ENCODE peak calls at places on chromosome 10, in nine cellular contexts. X, C, P, M, B, E, W, V and I are unnamed samples.
A peak's percentile ranks its signal among the peaks of the same experiment; 100 is the strongest.

GRCh38 chr10:34236927-34237326 is 578.2 kb downstream of the PARD3 start:
- DNase-seq in X (no peak), C (no peak), P (peak; percentile 48), M (no peak), B (peak; percentile 53), E (no peak), W (no peak), V (no peak), I (no peak)

GRCh38 chr10:80477813-80478212 is 23.7 kb downstream of the TSPAN14 start:
- DNase-seq in X (no peak), C (no peak), P (peak; percentile 89), M (peak; percentile 71), B (peak; percentile 92), E (no peak), W (no peak), V (peak; percentile 86), I (no peak)

GRCh38 chr10:51468424-51468823 is 231.0 kb downstream of the CSTF2T start:
- DNase-seq in X (no peak), C (no peak), P (no peak), M (peak; percentile 9), B (no peak), E (no peak), W (no peak), V (no peak), I (no peak)

GRCh38 chr10:92452313-92452712 is 121.6 kb downstream of the IDE start:
- DNase-seq in X (no peak), C (no peak), P (no peak), M (no peak), B (no peak), E (no peak), W (no peak), V (no peak), I (no peak)

GRCh38 chr10:51918921-51919325 is 219.5 kb upstream of the CSTF2T start:
- DNase-seq in X (no peak), C (no peak), P (no peak), M (no peak), B (no peak), E (no peak), W (no peak), V (no peak), I (peak; percentile 17)

GRCh38 chr10:102468683-102469082 is 17.3 kb upstream of the C10orf95 start:
- DNase-seq in X (no peak), C (peak; percentile 23), P (peak; percentile 61), M (peak; percentile 76), B (no peak), E (no peak), W (no peak), V (no peak), I (no peak)

GRCh38 chr10:86693721-86694369 is 25.5 kb downstream of the LDB3 start:
- DNase-seq in X (peak; percentile 55), C (no peak), P (peak; percentile 64), M (peak; percentile 70), B (peak; percentile 61), E (no peak), W (peak; percentile 77), V (peak; percentile 43), I (peak; percentile 69)

GRCh38 chr10:106224676-106225075 is 939.8 kb downstream of the SORCS1 start:
- DNase-seq in X (no peak), C (no peak), P (no peak), M (no peak), B (no peak), E (no peak), W (no peak), V (no peak), I (no peak)

GRCh38 chr10:13743963-13744362 is 157.2 kb downstream of the PRPF18 start:
- DNase-seq in X (no peak), C (no peak), P (no peak), M (no peak), B (no peak), E (no peak), W (no peak), V (no peak), I (no peak)

GRCh38 chr10:6782378-6782777 is 202.3 kb upstream of the PRKCQ start:
- DNase-seq in X (no peak), C (no peak), P (no peak), M (no peak), B (no peak), E (no peak), W (no peak), V (no peak), I (no peak)
- TF ChIP-seq CTCF in X (no peak), C (no peak), P (no peak), M (no peak), B (no peak), E (no peak), W (no peak), V (no peak), I (no peak)

DNA sequence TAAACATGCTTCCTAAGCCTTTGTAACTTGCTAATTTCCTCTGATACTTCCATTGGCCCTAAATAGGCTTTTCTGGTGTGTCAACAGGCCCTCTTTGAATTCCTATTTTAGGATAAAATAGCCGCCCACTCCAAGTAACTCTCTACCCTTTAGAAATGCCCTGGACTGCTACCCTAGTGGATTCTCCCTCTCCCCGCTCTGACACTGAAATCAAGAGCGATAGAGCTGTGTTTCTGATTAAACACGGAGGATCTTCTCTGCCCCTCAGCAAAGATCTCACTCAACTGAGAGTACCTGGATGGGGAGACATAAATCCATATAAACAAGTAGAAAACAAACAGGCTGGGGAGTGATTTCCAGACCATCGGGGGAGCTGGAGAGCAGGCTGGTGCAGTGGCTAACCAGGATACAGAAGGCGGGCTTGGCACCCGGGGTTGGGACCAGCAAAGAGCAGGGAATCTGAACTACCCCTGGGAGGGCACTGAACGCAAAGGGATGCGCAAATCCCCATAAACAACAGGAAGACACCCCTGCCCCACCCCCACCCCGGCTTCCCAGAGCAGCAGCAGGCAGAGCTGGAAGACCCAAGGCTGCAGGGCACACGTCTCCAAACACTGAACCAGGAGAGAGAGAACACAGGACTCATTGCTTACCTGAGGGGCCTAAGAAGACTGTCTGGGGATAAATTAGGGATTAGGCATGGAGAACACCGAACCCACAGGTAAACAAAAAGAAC is 2.5 kb downstream of the ASB13 start:
- DNase-seq in X (no peak), C (no peak), P (no peak), M (no peak), B (no peak), E (no peak), W (no peak), V (no peak), I (no peak)
- TF ChIP-seq CTCF in X (no peak), C (no peak), P (peak; percentile 10), M (no peak), B (peak; percentile 12), E (no peak), W (no peak), V (no peak), I (no peak)

DNA sequence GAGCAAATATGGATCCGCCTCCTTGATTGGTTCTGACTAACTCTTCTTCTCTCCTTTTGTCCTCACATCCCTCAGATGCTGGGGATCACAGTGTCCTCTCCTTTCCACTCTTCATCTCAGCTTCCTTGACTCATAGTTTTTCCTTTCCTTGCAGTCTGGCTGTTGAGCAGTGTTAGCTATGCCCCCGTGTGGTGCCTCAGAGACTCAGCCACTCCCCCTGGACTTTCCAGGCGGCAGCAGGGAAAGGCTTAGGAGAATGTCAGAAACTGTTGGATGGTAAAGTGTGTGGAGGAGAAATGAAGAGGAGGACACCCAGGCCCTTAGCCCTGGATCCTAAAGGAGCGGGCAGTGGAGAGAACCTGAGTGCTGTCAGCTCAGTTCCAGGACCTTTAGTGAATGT is 267.5 kb downstream of the CELF2 start:
- DNase-seq in X (no peak), C (no peak), P (no peak), M (no peak), B (no peak), E (no peak), W (peak; percentile 11), V (peak; percentile 4), I (no peak)
- TF ChIP-seq CTCF in X (no peak), C (peak; percentile 12), P (no peak), M (peak; percentile 4), B (no peak), E (no peak), W (no peak), V (no peak), I (no peak)

GRCh38 chr10:110208614-110209398 is 1.4 kb downstream of the MXI1 start:
- DNase-seq in X (no peak), C (no peak), P (peak; percentile 46), M (peak; percentile 47), B (peak; percentile 60), E (peak; percentile 21), W (no peak), V (peak; percentile 45), I (no peak)
- TF ChIP-seq CTCF in X (no peak), C (peak; percentile 5), P (peak; percentile 28), M (peak; percentile 21), B (peak; percentile 32), E (no peak), W (no peak), V (peak; percentile 22), I (no peak)

GRCh38 chr10:78327778-78328591 is 294.3 kb downstream of the RPS24 start:
- DNase-seq in X (no peak), C (no peak), P (no peak), M (no peak), B (no peak), E (no peak), W (no peak), V (no peak), I (no peak)
- TF ChIP-seq CTCF in X (no peak), C (no peak), P (no peak), M (no peak), B (no peak), E (no peak), W (no peak), V (no peak), I (no peak)

GRCh38 chr10:100874702-100875483 is 37.9 kb upstream of the SLF2 start:
- DNase-seq in X (no peak), C (no peak), P (no peak), M (no peak), B (no peak), E (no peak), W (no peak), V (no peak), I (no peak)

GRCh38 chr10:100873825-100874326 is 38.9 kb upstream of the SLF2 start:
- DNase-seq in X (no peak), C (no peak), P (no peak), M (no peak), B (no peak), E (no peak), W (no peak), V (no peak), I (no peak)

GRCh38 chr10:100869399-100869798 is 43.4 kb upstream of the SLF2 start:
- DNase-seq in X (no peak), C (no peak), P (no peak), M (no peak), B (no peak), E (no peak), W (no peak), V (no peak), I (no peak)

GRCh38 chr10:100873081-100873824 is 39.5 kb upstream of the SLF2 start:
- DNase-seq in X (no peak), C (no peak), P (no peak), M (peak; percentile 11), B (no peak), E (no peak), W (no peak), V (no peak), I (no peak)

GRCh38 chr10:100872034-100872791 is 40.5 kb upstream of the SLF2 start:
- DNase-seq in X (peak; percentile 72), C (no peak), P (no peak), M (peak; percentile 30), B (peak; percentile 34), E (no peak), W (no peak), V (peak; percentile 43), I (peak; percentile 84)
- TF ChIP-seq CTCF in X (peak; percentile 77), C (peak; percentile 69), P (peak; percentile 37), M (peak; percentile 48), B (peak; percentile 62), E (peak; percentile 25), W (no peak), V (peak; percentile 88), I (peak; percentile 83)